ENCODE peak calls at places on chromosomes 3 and 15, in ten cellular contexts. One of them, this sample, is unnamed.

GRCh38 chr3:161372321-161373260 is 1.3 kb upstream of the SPTSSB start:
- DNase-seq in MCF 10A: no peak
- DNase-seq in type B pancreatic cell: peak
- DNase-seq in AG10803: no peak
- DNase-seq in fibroblast of lung: peak
- DNase-seq in AG09309: no peak
- DNase-seq in fibroblast of pulmonary artery: no peak
- DNase-seq in colonic mucosa: peak
- DNase-seq in RWPE1: peak
- DNase-seq in prostate gland: peak
- DNase-seq in this sample: no peak

GRCh38 chr3:101591071-101591470 is 17.1 kb downstream of the PCNP start:
- DNase-seq in MCF 10A: no peak
- DNase-seq in type B pancreatic cell: no peak
- DNase-seq in AG10803: no peak
- DNase-seq in fibroblast of lung: no peak
- DNase-seq in AG09309: no peak
- DNase-seq in fibroblast of pulmonary artery: no peak
- DNase-seq in colonic mucosa: no peak
- DNase-seq in RWPE1: no peak
- DNase-seq in prostate gland: no peak
- DNase-seq in this sample: no peak

GRCh38 chr15:52912172-52912571 is 122.0 kb upstream of the ONECUT1 start:
- DNase-seq in MCF 10A: no peak
- DNase-seq in type B pancreatic cell: no peak
- DNase-seq in AG10803: no peak
- DNase-seq in fibroblast of lung: no peak
- DNase-seq in AG09309: no peak
- DNase-seq in fibroblast of pulmonary artery: no peak
- DNase-seq in colonic mucosa: no peak
- DNase-seq in RWPE1: peak
- DNase-seq in prostate gland: no peak
- DNase-seq in this sample: no peak

GRCh38 chr15:63836579-63836978 is 2.8 kb upstream of the HERC1 start:
- DNase-seq in MCF 10A: no peak
- DNase-seq in type B pancreatic cell: no peak
- DNase-seq in AG10803: no peak
- DNase-seq in fibroblast of lung: no peak
- DNase-seq in AG09309: no peak
- DNase-seq in fibroblast of pulmonary artery: peak
- DNase-seq in colonic mucosa: no peak
- DNase-seq in RWPE1: no peak
- DNase-seq in prostate gland: peak
- DNase-seq in this sample: no peak

GRCh38 chr3:134426660-134427181 is 52.5 kb upstream of the AMOTL2 start:
- DNase-seq in MCF 10A: peak
- DNase-seq in type B pancreatic cell: no peak
- DNase-seq in AG10803: peak
- DNase-seq in fibroblast of lung: peak
- DNase-seq in AG09309: peak
- DNase-seq in fibroblast of pulmonary artery: peak
- DNase-seq in colonic mucosa: no peak
- DNase-seq in RWPE1: no peak
- DNase-seq in prostate gland: no peak
- DNase-seq in this sample: peak

GRCh38 chr15:74042603-74043424 is 39.5 kb downstream of the GOLGA6A start:
- DNase-seq in MCF 10A: no peak
- DNase-seq in type B pancreatic cell: no peak
- DNase-seq in AG10803: no peak
- DNase-seq in fibroblast of lung: no peak
- DNase-seq in AG09309: no peak
- DNase-seq in fibroblast of pulmonary artery: no peak
- DNase-seq in colonic mucosa: no peak
- DNase-seq in RWPE1: no peak
- DNase-seq in prostate gland: no peak
- DNase-seq in this sample: no peak

GRCh38 chr3:194880940-194881925 is 195.6 kb downstream of the FAM43A start:
- DNase-seq in MCF 10A: no peak
- DNase-seq in type B pancreatic cell: peak
- DNase-seq in AG10803: no peak
- DNase-seq in fibroblast of lung: no peak
- DNase-seq in AG09309: no peak
- DNase-seq in fibroblast of pulmonary artery: no peak
- DNase-seq in colonic mucosa: no peak
- DNase-seq in RWPE1: no peak
- DNase-seq in prostate gland: peak
- DNase-seq in this sample: no peak

GRCh38 chr3:71504250-71505036 is 79.1 kb downstream of the FOXP1 start:
- DNase-seq in MCF 10A: peak
- DNase-seq in type B pancreatic cell: no peak
- DNase-seq in AG10803: peak
- DNase-seq in fibroblast of lung: peak
- DNase-seq in AG09309: peak
- DNase-seq in fibroblast of pulmonary artery: peak
- DNase-seq in colonic mucosa: no peak
- DNase-seq in RWPE1: peak
- DNase-seq in prostate gland: no peak
- DNase-seq in this sample: no peak

GRCh38 chr3:74491874-74492273 is 122.6 kb downstream of the CNTN3 start:
- DNase-seq in MCF 10A: peak
- DNase-seq in type B pancreatic cell: no peak
- DNase-seq in AG10803: peak
- DNase-seq in fibroblast of lung: no peak
- DNase-seq in AG09309: no peak
- DNase-seq in fibroblast of pulmonary artery: peak
- DNase-seq in colonic mucosa: no peak
- DNase-seq in RWPE1: no peak
- DNase-seq in prostate gland: no peak
- DNase-seq in this sample: no peak

GRCh38 chr15:58138106-58138505 is at the start of gene AQP9:
- DNase-seq in MCF 10A: peak
- DNase-seq in type B pancreatic cell: no peak
- DNase-seq in AG10803: peak
- DNase-seq in fibroblast of lung: no peak
- DNase-seq in AG09309: no peak
- DNase-seq in fibroblast of pulmonary artery: no peak
- DNase-seq in colonic mucosa: no peak
- DNase-seq in RWPE1: no peak
- DNase-seq in prostate gland: peak
- DNase-seq in this sample: no peak

GRCh38 chr3:31957106-31957505 is 24.0 kb downstream of the OSBPL10 start:
- DNase-seq in MCF 10A: no peak
- DNase-seq in type B pancreatic cell: no peak
- DNase-seq in AG10803: no peak
- DNase-seq in fibroblast of lung: no peak
- DNase-seq in AG09309: no peak
- DNase-seq in fibroblast of pulmonary artery: peak
- DNase-seq in colonic mucosa: no peak
- DNase-seq in RWPE1: no peak
- DNase-seq in prostate gland: no peak
- DNase-seq in this sample: no peak

GRCh38 chr15:59952960-59953359 is 51.2 kb upstream of the FOXB1 start:
- DNase-seq in MCF 10A: no peak
- DNase-seq in type B pancreatic cell: no peak
- DNase-seq in AG10803: no peak
- DNase-seq in fibroblast of lung: no peak
- DNase-seq in AG09309: no peak
- DNase-seq in fibroblast of pulmonary artery: no peak
- DNase-seq in colonic mucosa: no peak
- DNase-seq in RWPE1: no peak
- DNase-seq in prostate gland: no peak
- DNase-seq in this sample: no peak

GRCh38 chr3:57826286-57826951 is 70.3 kb downstream of the SLMAP start:
- DNase-seq in MCF 10A: no peak
- DNase-seq in type B pancreatic cell: no peak
- DNase-seq in AG10803: peak
- DNase-seq in fibroblast of lung: peak
- DNase-seq in AG09309: no peak
- DNase-seq in fibroblast of pulmonary artery: peak
- DNase-seq in colonic mucosa: no peak
- DNase-seq in RWPE1: no peak
- DNase-seq in prostate gland: no peak
- DNase-seq in this sample: peak
- TF ChIP-seq CTCF in MCF 10A: peak
- TF ChIP-seq CTCF in type B pancreatic cell: no peak
- TF ChIP-seq CTCF in AG10803: peak
- TF ChIP-seq CTCF in fibroblast of lung: no peak
- TF ChIP-seq CTCF in AG09309: peak
- TF ChIP-seq CTCF in fibroblast of pulmonary artery: peak
- TF ChIP-seq CTCF in colonic mucosa: no peak
- TF ChIP-seq CTCF in RWPE1: peak
- TF ChIP-seq CTCF in prostate gland: no peak
- TF ChIP-seq CTCF in this sample: peak

DNA sequence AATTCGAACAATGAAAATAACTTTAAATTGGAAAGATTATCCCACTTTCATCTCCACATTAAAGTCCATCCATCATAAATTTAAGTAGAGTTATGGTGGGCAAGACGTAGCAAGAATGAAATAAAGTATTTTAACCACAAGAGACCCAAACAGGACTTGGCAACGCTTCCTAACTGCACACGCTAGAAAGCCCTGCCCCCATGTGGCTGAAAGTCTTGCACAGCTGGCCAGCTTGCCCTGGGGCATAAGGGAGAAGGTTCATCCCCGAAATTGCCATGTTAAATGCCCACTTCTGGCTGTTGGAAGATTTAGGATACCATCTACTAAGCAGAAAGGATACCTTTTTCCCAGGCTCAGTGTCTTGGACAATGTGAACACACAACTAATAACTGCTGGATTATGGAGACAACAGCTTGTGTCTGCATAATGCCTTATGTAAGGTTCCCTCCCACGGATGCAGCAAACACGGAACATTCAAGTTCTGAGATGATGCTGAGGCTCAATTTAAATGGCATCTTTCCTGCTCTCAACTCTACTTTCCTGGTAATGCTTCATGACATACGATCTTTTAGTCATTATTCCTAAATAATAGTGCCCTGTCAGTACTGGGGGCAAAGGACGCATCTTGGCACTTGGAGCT is 116.6 kb upstream of the TJP1 start:
- DNase-seq in MCF 10A: peak
- DNase-seq in type B pancreatic cell: no peak
- DNase-seq in AG10803: no peak
- DNase-seq in fibroblast of lung: peak
- DNase-seq in AG09309: no peak
- DNase-seq in fibroblast of pulmonary artery: no peak
- DNase-seq in colonic mucosa: no peak
- DNase-seq in RWPE1: no peak
- DNase-seq in prostate gland: no peak
- DNase-seq in this sample: no peak
- TF ChIP-seq CTCF in MCF 10A: no peak
- TF ChIP-seq CTCF in type B pancreatic cell: peak
- TF ChIP-seq CTCF in AG10803: peak
- TF ChIP-seq CTCF in fibroblast of lung: no peak
- TF ChIP-seq CTCF in AG09309: peak
- TF ChIP-seq CTCF in fibroblast of pulmonary artery: peak
- TF ChIP-seq CTCF in colonic mucosa: no peak
- TF ChIP-seq CTCF in RWPE1: no peak
- TF ChIP-seq CTCF in prostate gland: peak
- TF ChIP-seq CTCF in this sample: no peak

GRCh38 chr3:171454026-171454425 is 6.2 kb downstream of the TNIK start:
- DNase-seq in MCF 10A: no peak
- DNase-seq in type B pancreatic cell: no peak
- DNase-seq in AG10803: no peak
- DNase-seq in fibroblast of lung: no peak
- DNase-seq in AG09309: no peak
- DNase-seq in fibroblast of pulmonary artery: no peak
- DNase-seq in colonic mucosa: no peak
- DNase-seq in RWPE1: no peak
- DNase-seq in prostate gland: no peak
- DNase-seq in this sample: no peak
- TF ChIP-seq CTCF in MCF 10A: no peak
- TF ChIP-seq CTCF in type B pancreatic cell: no peak
- TF ChIP-seq CTCF in AG10803: no peak
- TF ChIP-seq CTCF in fibroblast of lung: no peak
- TF ChIP-seq CTCF in AG09309: no peak
- TF ChIP-seq CTCF in fibroblast of pulmonary artery: no peak
- TF ChIP-seq CTCF in colonic mucosa: no peak
- TF ChIP-seq CTCF in RWPE1: no peak
- TF ChIP-seq CTCF in prostate gland: no peak
- TF ChIP-seq CTCF in this sample: no peak

DNA sequence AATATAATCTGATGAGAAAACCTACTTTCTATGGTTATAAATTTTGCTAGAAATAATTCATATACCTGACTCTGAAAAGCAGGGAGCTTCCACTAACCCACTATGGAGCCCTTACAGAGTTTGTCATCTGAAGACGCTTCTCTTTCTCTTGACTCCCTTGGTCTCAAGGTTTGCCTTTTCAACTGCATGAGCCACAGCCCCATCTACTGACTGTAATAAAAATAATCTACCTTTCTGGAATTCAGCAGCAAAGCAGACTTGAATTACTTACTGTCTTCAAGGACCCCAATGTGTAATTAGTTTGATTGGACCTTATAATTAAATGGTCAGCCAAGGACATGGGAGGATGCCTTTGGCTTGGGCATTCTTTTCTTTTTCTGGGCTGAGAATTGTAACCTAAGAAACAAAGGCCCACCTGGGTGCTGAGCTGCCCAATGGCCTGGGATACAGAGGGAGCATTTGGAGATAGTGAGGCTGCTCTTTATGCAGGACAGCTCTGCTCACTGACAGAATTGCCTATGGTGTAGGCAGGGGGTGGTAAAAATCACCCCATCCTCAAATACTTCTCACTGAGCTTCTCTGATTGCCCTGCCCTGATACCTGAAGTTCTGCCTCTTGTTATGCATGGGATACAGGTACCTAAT is 178.6 kb upstream of the TRIM42 start:
- DNase-seq in MCF 10A: peak
- DNase-seq in type B pancreatic cell: no peak
- DNase-seq in AG10803: peak
- DNase-seq in fibroblast of lung: no peak
- DNase-seq in AG09309: no peak
- DNase-seq in fibroblast of pulmonary artery: peak
- DNase-seq in colonic mucosa: no peak
- DNase-seq in RWPE1: peak
- DNase-seq in prostate gland: no peak
- DNase-seq in this sample: no peak
- TF ChIP-seq CTCF in MCF 10A: peak
- TF ChIP-seq CTCF in type B pancreatic cell: peak
- TF ChIP-seq CTCF in AG10803: peak
- TF ChIP-seq CTCF in fibroblast of lung: peak
- TF ChIP-seq CTCF in AG09309: no peak
- TF ChIP-seq CTCF in fibroblast of pulmonary artery: no peak
- TF ChIP-seq CTCF in colonic mucosa: no peak
- TF ChIP-seq CTCF in RWPE1: no peak
- TF ChIP-seq CTCF in prostate gland: no peak
- TF ChIP-seq CTCF in this sample: peak